ENCODE peak calls at places on chromosomes 3 and 15, in ten cellular contexts. R is fibroblast of lung, F is Panc1, Q is amniotic epithelial cell, Y is AG10803, T is A549, E is GM03348, G is lung, H is RKO, A is HTR-8/SVneo. P is an unnamed sample.

GRCh38 chr15:58296276-58296675 is 135.5 kb upstream of the LIPC start:
- DNase-seq in H (no peak), A (no peak), Q (no peak), T (no peak), Y (no peak), R (no peak), F (no peak), E (no peak), G (no peak), P (no peak)

GRCh38 chr15:100133001-100133400 is 208.8 kb downstream of the ADAMTS17 start:
- DNase-seq in Y (no peak), E (no peak), Q (no peak), A (no peak), R (no peak), H (no peak), T (no peak), G (no peak), F (no peak), P (no peak)

GRCh38 chr3:197454014-197454413 is 101.8 kb downstream of the BDH1 start:
- DNase-seq in R (peak; percentile 17), H (no peak), A (peak; percentile 39), F (no peak), Y (peak; percentile 43), E (peak; percentile 30), Q (no peak), T (peak; percentile 26), G (no peak), P (peak; percentile 27)

GRCh38 chr15:55289573-55290360 is at the start of gene RAB27A:
- DNase-seq in G (peak; percentile 83), E (peak; percentile 90), T (peak; percentile 77), Q (peak; percentile 73), R (peak; percentile 48), Y (peak; percentile 61), F (no peak), H (peak; percentile 77), A (peak; percentile 66), P (peak; percentile 77)

GRCh38 chr3:5390221-5390620 is 202.7 kb downstream of the EDEM1 start:
- DNase-seq in Q (no peak), E (no peak), A (no peak), Y (no peak), H (no peak), F (no peak), G (no peak), R (no peak), T (no peak), P (no peak)

GRCh38 chr3:22117751-22118346 is 366.8 kb upstream of the ZNF385D start:
- DNase-seq in Q (peak; percentile 40), A (no peak), Y (peak; percentile 64), R (peak; percentile 82), T (peak; percentile 53), E (peak; percentile 35), H (peak; percentile 68), F (peak; percentile 4), G (no peak), P (peak; percentile 42)

GRCh38 chr15:101543026-101543390 is 53.5 kb upstream of the PCSK6 start:
- DNase-seq in E (no peak), H (no peak), R (no peak), Y (no peak), G (no peak), F (no peak), A (no peak), T (no peak), Q (no peak), P (no peak)

GRCh38 chr15:101191242-101191641 is 60.6 kb downstream of the CHSY1 start:
- DNase-seq in T (no peak), Y (no peak), H (no peak), Q (no peak), A (no peak), E (no peak), F (no peak), G (no peak), R (no peak), P (no peak)

GRCh38 chr15:53458736-53459135 is 300.7 kb downstream of the WDR72 start:
- DNase-seq in Y (no peak), E (no peak), G (no peak), Q (no peak), R (no peak), A (no peak), F (no peak), H (no peak), T (no peak), P (no peak)

GRCh38 chr3:115691964-115692363 is 68.7 kb downstream of the GAP43 start:
- DNase-seq in F (no peak), A (no peak), Q (no peak), T (no peak), R (no peak), H (no peak), G (no peak), E (no peak), Y (no peak), P (no peak)

GRCh38 chr3:81874738-81875137 is 113.3 kb upstream of the GBE1 start:
- DNase-seq in E (no peak), T (no peak), Q (no peak), F (no peak), R (no peak), G (no peak), H (no peak), Y (no peak), A (peak; percentile 3), P (no peak)

GRCh38 chr15:100438570-100438969 is 90.2 kb downstream of the CERS3 start:
- DNase-seq in A (no peak), H (no peak), Q (peak; percentile 34), F (no peak), R (peak; percentile 17), T (no peak), E (no peak), Y (no peak), G (peak; percentile 35), P (no peak)

GRCh38 chr3:156551746-156552145 is 3.2 kb downstream of the SSR3 start:
- DNase-seq in G (no peak), F (no peak), A (peak; percentile 35), H (peak; percentile 97), R (peak; percentile 67), Y (peak; percentile 91), E (peak; percentile 65), T (no peak), Q (peak; percentile 59), P (peak; percentile 68)

P was measured in ACHN.